ENCODE peak calls at places on chromosome 20, in four cellular contexts. R, W, K and C are unnamed samples.

GRCh38 chr20:19233025-19233794 is 20.8 kb downstream of the SLC24A3 start:
- DNase-seq in R (no peak), W (no peak), K (no peak), C (no peak)

GRCh38 chr20:53963670-53964466 is 106.5 kb downstream of the BCAS1 start:
- DNase-seq in R (no peak), W (no peak), K (no peak), C (no peak)

GRCh38 chr20:43583982-43584432 is 6.7 kb upstream of the IFT52 start:
- DNase-seq in R (no peak), W (peak), K (peak), C (no peak)

GRCh38 chr20:49785851-49786174 is 26.8 kb upstream of the SLC9A8 start:
- DNase-seq in R (no peak), W (no peak), K (no peak), C (no peak)

GRCh38 chr20:24493181-24493580 is 23.8 kb downstream of the SYNDIG1 start:
- DNase-seq in R (no peak), W (no peak), K (no peak), C (no peak)

GRCh38 chr20:2217857-2218529 is 77.8 kb upstream of the TGM3 start:
- DNase-seq in R (no peak), W (no peak), K (no peak), C (no peak)

GRCh38 chr20:53735536-53736050 is 142.0 kb upstream of the ZNF217 start:
- DNase-seq in R (peak), W (peak), K (peak), C (no peak)

GRCh38 chr20:2109425-2110210 is 8.0 kb downstream of the STK35 start:
- DNase-seq in R (no peak), W (no peak), K (peak), C (no peak)

GRCh38 chr20:1946762-1947534 is 46.9 kb downstream of the PDYN start:
- DNase-seq in R (no peak), W (peak), K (peak), C (peak)

GRCh38 chr20:24442909-24443308 is 26.5 kb upstream of the SYNDIG1 start:
- DNase-seq in R (no peak), W (no peak), K (no peak), C (no peak)

GRCh38 chr20:49519777-49520359 is 37.4 kb upstream of the KCNB1 start:
- DNase-seq in R (no peak), W (no peak), K (no peak), C (no peak)

GRCh38 chr20:64038252-64038578 is 2.2 kb downstream of the C20orf204 start:
- DNase-seq in R (no peak), W (no peak), K (no peak), C (no peak)

GRCh38 chr20:63027425-63028389 is 20.9 kb upstream of the BHLHE23 start:
- DNase-seq in R (peak), W (no peak), K (no peak), C (no peak)

GRCh38 chr20:57224641-57225138 is 41.8 kb downstream of the BMP7 start:
- DNase-seq in R (no peak), W (no peak), K (no peak), C (no peak)

GRCh38 chr20:2125474-2126112 is 24.0 kb downstream of the STK35 start:
- DNase-seq in R (no peak), W (no peak), K (no peak), C (no peak)

GRCh38 chr20:5316188-5317158 is at the start of gene PROKR2:
- DNase-seq in R (no peak), W (no peak), K (no peak), C (no peak)

GRCh38 chr20:58372836-58373235 is 16.2 kb upstream of the VAPB start:
- DNase-seq in R (no peak), W (no peak), K (no peak), C (no peak)

GRCh38 chr20:43385914-43386313 is 71.8 kb upstream of the SRSF6 start:
- DNase-seq in R (no peak), W (no peak), K (no peak), C (no peak)

GRCh38 chr20:5153152-5153467 is 26.3 kb downstream of the CDS2 start:
- DNase-seq in R (no peak), W (no peak), K (no peak), C (no peak)

GRCh38 chr20:1637755-1638154 is 17.9 kb upstream of the SIRPB1 start:
- DNase-seq in R (no peak), W (no peak), K (no peak), C (no peak)

GRCh38 chr20:2140561-2140960 is 38.9 kb downstream of the STK35 start:
- DNase-seq in R (no peak), W (peak), K (peak), C (no peak)

GRCh38 chr20:62796699-62797491 is 622 bp downstream of the MRGBP start:
- DNase-seq in R (no peak), W (no peak), K (no peak), C (no peak)

GRCh38 chr20:50129662-50130345 is 16.9 kb upstream of the UBE2V1 start:
- DNase-seq in R (peak), W (no peak), K (no peak), C (no peak)

GRCh38 chr20:9485614-9486325 is 28.6 kb upstream of the LAMP5 start:
- DNase-seq in R (no peak), W (no peak), K (no peak), C (no peak)

GRCh38 chr20:45012682-45013302 is 46.5 kb downstream of the STK4 start:
- DNase-seq in R (no peak), W (peak), K (peak), C (no peak)

GRCh38 chr20:53769041-53769440 is 175.4 kb upstream of the ZNF217 start:
- DNase-seq in R (no peak), W (no peak), K (peak), C (no peak)

GRCh38 chr20:53952528-53953096 is 117.8 kb downstream of the BCAS1 start:
- DNase-seq in R (no peak), W (no peak), K (no peak), C (no peak)

GRCh38 chr20:53623454-53624206 is 30.0 kb upstream of the ZNF217 start:
- DNase-seq in R (peak), W (peak), K (peak), C (peak)

GRCh38 chr20:49890651-49891361 is 24.5 kb downstream of the SPATA2 start:
- DNase-seq in R (no peak), W (no peak), K (no peak), C (no peak)

DNA sequence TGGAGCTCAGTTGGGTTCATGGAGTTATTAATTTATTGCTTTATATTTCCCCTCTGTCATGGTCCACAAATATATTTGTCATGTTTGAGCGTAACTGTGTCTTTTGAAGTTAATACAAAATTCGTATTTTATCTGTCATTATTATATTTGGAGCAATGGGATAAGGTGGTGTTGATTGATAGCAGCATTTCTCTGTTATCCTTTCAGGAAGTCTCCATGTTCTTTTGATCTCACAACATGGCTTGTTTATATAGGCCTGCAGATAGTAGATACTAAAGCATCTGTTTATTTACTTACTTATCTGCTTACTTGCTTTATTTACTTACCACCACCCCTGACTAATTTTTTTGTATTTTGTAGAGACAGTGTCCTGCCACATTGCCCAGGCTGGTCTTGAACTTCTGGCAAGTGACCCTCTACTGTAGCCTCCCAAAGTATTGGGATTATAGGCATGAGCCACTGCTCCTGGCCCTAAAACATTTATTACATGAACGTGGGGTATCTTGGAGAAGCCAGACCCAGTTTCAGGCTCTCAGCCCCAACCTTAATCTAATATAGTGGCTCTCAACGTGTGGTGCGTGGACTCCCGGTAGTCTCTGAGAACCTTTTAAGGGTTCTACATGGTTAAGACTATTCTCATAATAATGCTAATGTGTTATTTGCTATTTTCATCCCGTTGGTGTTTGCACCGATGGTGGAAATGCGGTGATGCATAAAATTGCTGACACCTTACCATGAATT is 104.2 kb downstream of the NCOA3 start:
- DNase-seq in R (no peak), W (no peak), K (no peak), C (no peak)
- H3K27ac ChIP-seq in R (peak), W (no peak), K (no peak), C (no peak)

GRCh38 chr20:34578040-34578439 is 19.5 kb downstream of the MAP1LC3A start:
- DNase-seq in R (no peak), W (no peak), K (peak), C (no peak)
- H3K27ac ChIP-seq in R (no peak), W (no peak), K (no peak), C (no peak)

DNA sequence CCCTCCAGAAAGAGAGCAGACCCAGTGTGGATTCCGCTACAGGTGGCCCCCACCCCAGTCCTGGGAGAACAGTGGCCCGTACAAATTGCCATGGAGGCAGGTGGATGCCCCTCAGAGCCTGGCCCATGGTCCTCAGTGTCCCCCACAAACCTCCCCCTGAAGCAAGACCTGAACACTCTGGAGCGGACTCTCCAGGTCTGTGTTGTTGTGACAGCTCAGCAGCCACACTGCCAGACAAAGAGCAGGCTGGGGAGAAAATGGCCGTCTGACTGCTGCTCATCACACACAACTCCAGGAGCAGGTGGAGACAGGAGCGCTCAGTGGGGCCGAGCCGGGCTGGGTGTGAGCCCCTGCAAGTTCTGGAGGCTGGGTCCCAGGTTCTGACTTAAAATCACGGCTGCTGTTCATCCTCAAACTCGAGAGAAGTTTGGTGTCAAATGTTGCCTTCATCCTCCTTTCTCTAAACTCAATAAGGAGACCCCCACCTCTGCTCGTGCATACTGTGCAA is 241.8 kb downstream of the CDH4 start:
- DNase-seq in R (no peak), W (no peak), K (no peak), C (no peak)
- H3K27ac ChIP-seq in R (no peak), W (no peak), K (no peak), C (no peak)

GRCh38 chr20:41274152-41274551 is 43.4 kb downstream of the ZHX3 start:
- DNase-seq in R (no peak), W (no peak), K (no peak), C (no peak)
- H3K27ac ChIP-seq in R (no peak), W (no peak), K (no peak), C (no peak)

DNA sequence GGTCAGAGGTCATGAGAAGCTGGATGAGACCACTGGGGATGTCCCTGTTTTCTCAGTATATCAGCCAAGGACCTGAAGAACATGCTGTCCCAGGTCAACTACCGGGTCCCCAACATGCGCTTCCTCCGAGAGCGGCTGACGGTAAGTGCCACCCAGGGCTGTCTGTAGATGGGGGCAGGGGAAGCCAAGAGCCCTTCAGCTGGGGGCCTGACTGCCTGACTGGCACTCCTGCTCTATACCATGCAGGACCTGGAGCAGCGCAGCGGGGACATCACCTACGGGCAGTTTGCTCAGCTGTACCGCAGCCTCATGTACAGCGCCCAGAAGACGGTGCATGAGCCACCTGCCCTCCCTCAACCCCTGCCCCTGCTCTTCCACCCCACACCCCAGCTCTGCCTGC is 25.1 kb downstream of the PLCG1 start:
- DNase-seq in R (no peak), W (no peak), K (no peak), C (no peak)
- H3K27ac ChIP-seq in R (no peak), W (no peak), K (no peak), C (no peak)

DNA sequence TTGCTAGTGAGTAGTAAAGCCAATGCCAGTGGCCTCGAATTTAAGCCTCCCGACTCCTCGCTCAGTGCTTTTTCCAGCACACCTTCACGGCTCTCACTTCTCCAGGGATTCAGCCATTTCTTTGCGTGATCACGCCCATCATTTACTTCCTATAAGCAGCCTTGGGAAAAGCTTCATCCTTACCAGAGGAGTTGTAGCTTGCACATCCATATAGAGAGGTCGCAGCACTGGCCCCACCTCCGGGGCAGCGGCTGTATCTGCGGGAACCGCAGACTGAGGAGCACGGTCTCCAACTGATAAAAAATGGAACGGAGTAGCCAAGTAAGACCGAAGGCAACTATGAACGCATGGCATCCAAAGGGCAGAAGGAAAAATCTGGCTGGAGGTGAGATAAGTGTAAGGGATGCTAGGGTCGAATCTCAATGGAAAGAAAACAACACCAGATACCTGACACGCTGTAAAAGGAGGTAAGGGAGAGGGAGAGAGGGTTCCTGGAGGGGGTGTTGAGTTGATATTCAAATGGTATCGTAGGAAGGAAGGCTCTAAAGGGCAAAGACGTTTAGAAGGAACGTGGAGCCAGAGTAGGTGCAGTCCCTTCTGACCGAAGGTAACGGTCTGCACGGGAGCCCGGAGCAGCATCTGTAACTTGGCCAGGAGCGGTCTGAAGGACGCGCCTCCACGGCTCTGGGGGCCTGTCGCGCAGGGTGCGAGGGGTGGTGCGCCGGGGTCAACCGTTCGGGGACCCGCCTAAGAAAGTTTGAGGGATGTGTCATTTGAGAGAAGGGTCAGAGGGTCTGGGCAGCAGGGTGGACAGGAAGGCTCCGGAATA is 640 bp downstream of the NFS1 start:
- DNase-seq in R (peak), W (no peak), K (no peak), C (peak)
- H3K27ac ChIP-seq in R (peak), W (peak), K (peak), C (peak)